ENCODE peak calls at places on chromosomes 2 and 18, in ten cellular contexts. One of them, this sample, is unnamed.

GRCh38 chr2:76274154-76274553 is 563.4 kb upstream of the GCFC2 start:
- DNase-seq in stimulated activated CD4-positive, alpha-beta T cell treated with anti-CD3 and anti-CD28 coated beads, Interleukin-15, amount 100 ng/mL, for 24 hours: no peak
- DNase-seq in CD8-positive, alpha-beta memory T cell: no peak
- DNase-seq in Daoy: no peak
- DNase-seq in astrocyte of the spinal cord: no peak
- DNase-seq in stimulated activated naive CD8-positive, alpha-beta T cell treated with anti-CD3 and anti-CD28 coated beads, Interleukin-15, Interleukin-2, amounts not matched to agents 100 U/mL and 50 U/mL, for 24 hours: no peak
- DNase-seq in T-helper 22 cell: no peak
- DNase-seq in colonic mucosa: no peak
- DNase-seq in GM03348: no peak
- DNase-seq in EL: no peak
- DNase-seq in this sample: no peak

GRCh38 chr2:12389354-12390045 is 327.2 kb upstream of the TRIB2 start:
- DNase-seq in stimulated activated CD4-positive, alpha-beta T cell treated with anti-CD3 and anti-CD28 coated beads, Interleukin-15, amount 100 ng/mL, for 24 hours: no peak
- DNase-seq in CD8-positive, alpha-beta memory T cell: no peak
- DNase-seq in Daoy: no peak
- DNase-seq in astrocyte of the spinal cord: no peak
- DNase-seq in stimulated activated naive CD8-positive, alpha-beta T cell treated with anti-CD3 and anti-CD28 coated beads, Interleukin-15, Interleukin-2, amounts not matched to agents 100 U/mL and 50 U/mL, for 24 hours: no peak
- DNase-seq in T-helper 22 cell: no peak
- DNase-seq in colonic mucosa: no peak
- DNase-seq in GM03348: peak
- DNase-seq in EL: peak
- DNase-seq in this sample: no peak

GRCh38 chr2:109124982-109125594 is 3.9 kb upstream of the SH3RF3 start:
- DNase-seq in stimulated activated CD4-positive, alpha-beta T cell treated with anti-CD3 and anti-CD28 coated beads, Interleukin-15, amount 100 ng/mL, for 24 hours: peak
- DNase-seq in CD8-positive, alpha-beta memory T cell: no peak
- DNase-seq in Daoy: peak
- DNase-seq in astrocyte of the spinal cord: no peak
- DNase-seq in stimulated activated naive CD8-positive, alpha-beta T cell treated with anti-CD3 and anti-CD28 coated beads, Interleukin-15, Interleukin-2, amounts not matched to agents 100 U/mL and 50 U/mL, for 24 hours: no peak
- DNase-seq in T-helper 22 cell: no peak
- DNase-seq in colonic mucosa: no peak
- DNase-seq in GM03348: no peak
- DNase-seq in EL: no peak
- DNase-seq in this sample: no peak

GRCh38 chr2:180033993-180034894 is 27.1 kb upstream of the CWC22 start:
- DNase-seq in stimulated activated CD4-positive, alpha-beta T cell treated with anti-CD3 and anti-CD28 coated beads, Interleukin-15, amount 100 ng/mL, for 24 hours: no peak
- DNase-seq in CD8-positive, alpha-beta memory T cell: no peak
- DNase-seq in Daoy: peak
- DNase-seq in astrocyte of the spinal cord: peak
- DNase-seq in stimulated activated naive CD8-positive, alpha-beta T cell treated with anti-CD3 and anti-CD28 coated beads, Interleukin-15, Interleukin-2, amounts not matched to agents 100 U/mL and 50 U/mL, for 24 hours: no peak
- DNase-seq in T-helper 22 cell: no peak
- DNase-seq in colonic mucosa: no peak
- DNase-seq in GM03348: no peak
- DNase-seq in EL: peak
- DNase-seq in this sample: no peak

GRCh38 chr2:239145106-239145505 is 255.7 kb downstream of the HDAC4 start:
- DNase-seq in stimulated activated CD4-positive, alpha-beta T cell treated with anti-CD3 and anti-CD28 coated beads, Interleukin-15, amount 100 ng/mL, for 24 hours: no peak
- DNase-seq in CD8-positive, alpha-beta memory T cell: no peak
- DNase-seq in Daoy: no peak
- DNase-seq in astrocyte of the spinal cord: no peak
- DNase-seq in stimulated activated naive CD8-positive, alpha-beta T cell treated with anti-CD3 and anti-CD28 coated beads, Interleukin-15, Interleukin-2, amounts not matched to agents 100 U/mL and 50 U/mL, for 24 hours: no peak
- DNase-seq in T-helper 22 cell: no peak
- DNase-seq in colonic mucosa: no peak
- DNase-seq in GM03348: no peak
- DNase-seq in EL: no peak
- DNase-seq in this sample: no peak

GRCh38 chr2:101442667-101443061 is 32.2 kb downstream of the RFX8 start:
- DNase-seq in stimulated activated CD4-positive, alpha-beta T cell treated with anti-CD3 and anti-CD28 coated beads, Interleukin-15, amount 100 ng/mL, for 24 hours: no peak
- DNase-seq in CD8-positive, alpha-beta memory T cell: no peak
- DNase-seq in Daoy: peak
- DNase-seq in astrocyte of the spinal cord: no peak
- DNase-seq in stimulated activated naive CD8-positive, alpha-beta T cell treated with anti-CD3 and anti-CD28 coated beads, Interleukin-15, Interleukin-2, amounts not matched to agents 100 U/mL and 50 U/mL, for 24 hours: no peak
- DNase-seq in T-helper 22 cell: no peak
- DNase-seq in colonic mucosa: no peak
- DNase-seq in GM03348: no peak
- DNase-seq in EL: peak
- DNase-seq in this sample: no peak

GRCh38 chr2:175630319-175631246 is 371.5 kb downstream of the LNPK start:
- DNase-seq in stimulated activated CD4-positive, alpha-beta T cell treated with anti-CD3 and anti-CD28 coated beads, Interleukin-15, amount 100 ng/mL, for 24 hours: no peak
- DNase-seq in CD8-positive, alpha-beta memory T cell: no peak
- DNase-seq in Daoy: peak
- DNase-seq in astrocyte of the spinal cord: no peak
- DNase-seq in stimulated activated naive CD8-positive, alpha-beta T cell treated with anti-CD3 and anti-CD28 coated beads, Interleukin-15, Interleukin-2, amounts not matched to agents 100 U/mL and 50 U/mL, for 24 hours: no peak
- DNase-seq in T-helper 22 cell: no peak
- DNase-seq in colonic mucosa: peak
- DNase-seq in GM03348: no peak
- DNase-seq in EL: no peak
- DNase-seq in this sample: no peak

GRCh38 chr18:79092869-79093268 is 23.7 kb downstream of the ATP9B start:
- DNase-seq in stimulated activated CD4-positive, alpha-beta T cell treated with anti-CD3 and anti-CD28 coated beads, Interleukin-15, amount 100 ng/mL, for 24 hours: no peak
- DNase-seq in CD8-positive, alpha-beta memory T cell: no peak
- DNase-seq in Daoy: no peak
- DNase-seq in astrocyte of the spinal cord: peak
- DNase-seq in stimulated activated naive CD8-positive, alpha-beta T cell treated with anti-CD3 and anti-CD28 coated beads, Interleukin-15, Interleukin-2, amounts not matched to agents 100 U/mL and 50 U/mL, for 24 hours: no peak
- DNase-seq in T-helper 22 cell: no peak
- DNase-seq in colonic mucosa: no peak
- DNase-seq in GM03348: no peak
- DNase-seq in EL: peak
- DNase-seq in this sample: no peak

GRCh38 chr2:21928292-21928691 is 804.5 kb downstream of the TDRD15 start:
- DNase-seq in stimulated activated CD4-positive, alpha-beta T cell treated with anti-CD3 and anti-CD28 coated beads, Interleukin-15, amount 100 ng/mL, for 24 hours: no peak
- DNase-seq in CD8-positive, alpha-beta memory T cell: no peak
- DNase-seq in Daoy: no peak
- DNase-seq in astrocyte of the spinal cord: no peak
- DNase-seq in stimulated activated naive CD8-positive, alpha-beta T cell treated with anti-CD3 and anti-CD28 coated beads, Interleukin-15, Interleukin-2, amounts not matched to agents 100 U/mL and 50 U/mL, for 24 hours: no peak
- DNase-seq in T-helper 22 cell: no peak
- DNase-seq in colonic mucosa: no peak
- DNase-seq in GM03348: no peak
- DNase-seq in EL: no peak
- DNase-seq in this sample: no peak

GRCh38 chr2:241739651-241740050 is 5.2 kb downstream of the D2HGDH start:
- DNase-seq in stimulated activated CD4-positive, alpha-beta T cell treated with anti-CD3 and anti-CD28 coated beads, Interleukin-15, amount 100 ng/mL, for 24 hours: peak
- DNase-seq in CD8-positive, alpha-beta memory T cell: no peak
- DNase-seq in Daoy: peak
- DNase-seq in astrocyte of the spinal cord: peak
- DNase-seq in stimulated activated naive CD8-positive, alpha-beta T cell treated with anti-CD3 and anti-CD28 coated beads, Interleukin-15, Interleukin-2, amounts not matched to agents 100 U/mL and 50 U/mL, for 24 hours: peak
- DNase-seq in T-helper 22 cell: no peak
- DNase-seq in colonic mucosa: no peak
- DNase-seq in GM03348: no peak
- DNase-seq in EL: peak
- DNase-seq in this sample: no peak

GRCh38 chr2:236671820-236672520 is 102.3 kb downstream of the ACKR3 start:
- DNase-seq in stimulated activated CD4-positive, alpha-beta T cell treated with anti-CD3 and anti-CD28 coated beads, Interleukin-15, amount 100 ng/mL, for 24 hours: no peak
- DNase-seq in CD8-positive, alpha-beta memory T cell: no peak
- DNase-seq in Daoy: no peak
- DNase-seq in astrocyte of the spinal cord: no peak
- DNase-seq in stimulated activated naive CD8-positive, alpha-beta T cell treated with anti-CD3 and anti-CD28 coated beads, Interleukin-15, Interleukin-2, amounts not matched to agents 100 U/mL and 50 U/mL, for 24 hours: no peak
- DNase-seq in T-helper 22 cell: no peak
- DNase-seq in colonic mucosa: peak
- DNase-seq in GM03348: no peak
- DNase-seq in EL: no peak
- DNase-seq in this sample: no peak

GRCh38 chr2:237453671-237454070 is 33.4 kb upstream of the MLPH start:
- DNase-seq in stimulated activated CD4-positive, alpha-beta T cell treated with anti-CD3 and anti-CD28 coated beads, Interleukin-15, amount 100 ng/mL, for 24 hours: no peak
- DNase-seq in CD8-positive, alpha-beta memory T cell: no peak
- DNase-seq in Daoy: no peak
- DNase-seq in astrocyte of the spinal cord: no peak
- DNase-seq in stimulated activated naive CD8-positive, alpha-beta T cell treated with anti-CD3 and anti-CD28 coated beads, Interleukin-15, Interleukin-2, amounts not matched to agents 100 U/mL and 50 U/mL, for 24 hours: no peak
- DNase-seq in T-helper 22 cell: no peak
- DNase-seq in colonic mucosa: no peak
- DNase-seq in GM03348: no peak
- DNase-seq in EL: no peak
- DNase-seq in this sample: no peak

GRCh38 chr2:109647636-109648035 is 33.5 kb downstream of the SOWAHC start:
- DNase-seq in stimulated activated CD4-positive, alpha-beta T cell treated with anti-CD3 and anti-CD28 coated beads, Interleukin-15, amount 100 ng/mL, for 24 hours: no peak
- DNase-seq in CD8-positive, alpha-beta memory T cell: no peak
- DNase-seq in Daoy: peak
- DNase-seq in astrocyte of the spinal cord: peak
- DNase-seq in stimulated activated naive CD8-positive, alpha-beta T cell treated with anti-CD3 and anti-CD28 coated beads, Interleukin-15, Interleukin-2, amounts not matched to agents 100 U/mL and 50 U/mL, for 24 hours: no peak
- DNase-seq in T-helper 22 cell: no peak
- DNase-seq in colonic mucosa: no peak
- DNase-seq in GM03348: peak
- DNase-seq in EL: peak
- DNase-seq in this sample: no peak

GRCh38 chr2:207784898-207785297 is 15.2 kb upstream of the FZD5 start:
- DNase-seq in stimulated activated CD4-positive, alpha-beta T cell treated with anti-CD3 and anti-CD28 coated beads, Interleukin-15, amount 100 ng/mL, for 24 hours: no peak
- DNase-seq in CD8-positive, alpha-beta memory T cell: no peak
- DNase-seq in Daoy: no peak
- DNase-seq in astrocyte of the spinal cord: no peak
- DNase-seq in stimulated activated naive CD8-positive, alpha-beta T cell treated with anti-CD3 and anti-CD28 coated beads, Interleukin-15, Interleukin-2, amounts not matched to agents 100 U/mL and 50 U/mL, for 24 hours: no peak
- DNase-seq in T-helper 22 cell: no peak
- DNase-seq in colonic mucosa: peak
- DNase-seq in GM03348: no peak
- DNase-seq in EL: no peak
- DNase-seq in this sample: no peak

GRCh38 chr2:126482582-126483464 is 173.1 kb upstream of the GYPC start:
- DNase-seq in stimulated activated CD4-positive, alpha-beta T cell treated with anti-CD3 and anti-CD28 coated beads, Interleukin-15, amount 100 ng/mL, for 24 hours: peak
- DNase-seq in CD8-positive, alpha-beta memory T cell: no peak
- DNase-seq in Daoy: no peak
- DNase-seq in astrocyte of the spinal cord: no peak
- DNase-seq in stimulated activated naive CD8-positive, alpha-beta T cell treated with anti-CD3 and anti-CD28 coated beads, Interleukin-15, Interleukin-2, amounts not matched to agents 100 U/mL and 50 U/mL, for 24 hours: peak
- DNase-seq in T-helper 22 cell: no peak
- DNase-seq in colonic mucosa: no peak
- DNase-seq in GM03348: no peak
- DNase-seq in EL: no peak
- DNase-seq in this sample: no peak

GRCh38 chr2:207995887-207996286 is 29.4 kb downstream of the PLEKHM3 start:
- DNase-seq in stimulated activated CD4-positive, alpha-beta T cell treated with anti-CD3 and anti-CD28 coated beads, Interleukin-15, amount 100 ng/mL, for 24 hours: no peak
- DNase-seq in CD8-positive, alpha-beta memory T cell: no peak
- DNase-seq in Daoy: no peak
- DNase-seq in astrocyte of the spinal cord: peak
- DNase-seq in stimulated activated naive CD8-positive, alpha-beta T cell treated with anti-CD3 and anti-CD28 coated beads, Interleukin-15, Interleukin-2, amounts not matched to agents 100 U/mL and 50 U/mL, for 24 hours: no peak
- DNase-seq in T-helper 22 cell: no peak
- DNase-seq in colonic mucosa: no peak
- DNase-seq in GM03348: no peak
- DNase-seq in EL: peak
- DNase-seq in this sample: no peak

GRCh38 chr18:76968073-76968472 is 145.7 kb downstream of the ZNF236 start:
- DNase-seq in stimulated activated CD4-positive, alpha-beta T cell treated with anti-CD3 and anti-CD28 coated beads, Interleukin-15, amount 100 ng/mL, for 24 hours: no peak
- DNase-seq in CD8-positive, alpha-beta memory T cell: no peak
- DNase-seq in Daoy: no peak
- DNase-seq in astrocyte of the spinal cord: no peak
- DNase-seq in stimulated activated naive CD8-positive, alpha-beta T cell treated with anti-CD3 and anti-CD28 coated beads, Interleukin-15, Interleukin-2, amounts not matched to agents 100 U/mL and 50 U/mL, for 24 hours: no peak
- DNase-seq in T-helper 22 cell: no peak
- DNase-seq in colonic mucosa: no peak
- DNase-seq in GM03348: no peak
- DNase-seq in EL: no peak
- DNase-seq in this sample: no peak

GRCh38 chr18:32930695-32931301 is 158.0 kb upstream of the KLHL14 start:
- DNase-seq in stimulated activated CD4-positive, alpha-beta T cell treated with anti-CD3 and anti-CD28 coated beads, Interleukin-15, amount 100 ng/mL, for 24 hours: no peak
- DNase-seq in CD8-positive, alpha-beta memory T cell: no peak
- DNase-seq in Daoy: peak
- DNase-seq in astrocyte of the spinal cord: peak
- DNase-seq in stimulated activated naive CD8-positive, alpha-beta T cell treated with anti-CD3 and anti-CD28 coated beads, Interleukin-15, Interleukin-2, amounts not matched to agents 100 U/mL and 50 U/mL, for 24 hours: no peak
- DNase-seq in T-helper 22 cell: no peak
- DNase-seq in colonic mucosa: no peak
- DNase-seq in GM03348: peak
- DNase-seq in EL: no peak
- DNase-seq in this sample: peak

GRCh38 chr2:68946117-68946516 is 6.6 kb downstream of the GKN2 start:
- DNase-seq in stimulated activated CD4-positive, alpha-beta T cell treated with anti-CD3 and anti-CD28 coated beads, Interleukin-15, amount 100 ng/mL, for 24 hours: no peak
- DNase-seq in CD8-positive, alpha-beta memory T cell: no peak
- DNase-seq in Daoy: no peak
- DNase-seq in astrocyte of the spinal cord: no peak
- DNase-seq in stimulated activated naive CD8-positive, alpha-beta T cell treated with anti-CD3 and anti-CD28 coated beads, Interleukin-15, Interleukin-2, amounts not matched to agents 100 U/mL and 50 U/mL, for 24 hours: no peak
- DNase-seq in T-helper 22 cell: no peak
- DNase-seq in colonic mucosa: no peak
- DNase-seq in GM03348: no peak
- DNase-seq in EL: no peak
- DNase-seq in this sample: no peak

GRCh38 chr2:241226723-241227634 is 38.5 kb downstream of the ANO7 start:
- DNase-seq in stimulated activated CD4-positive, alpha-beta T cell treated with anti-CD3 and anti-CD28 coated beads, Interleukin-15, amount 100 ng/mL, for 24 hours: no peak
- DNase-seq in CD8-positive, alpha-beta memory T cell: no peak
- DNase-seq in Daoy: no peak
- DNase-seq in astrocyte of the spinal cord: no peak
- DNase-seq in stimulated activated naive CD8-positive, alpha-beta T cell treated with anti-CD3 and anti-CD28 coated beads, Interleukin-15, Interleukin-2, amounts not matched to agents 100 U/mL and 50 U/mL, for 24 hours: no peak
- DNase-seq in T-helper 22 cell: no peak
- DNase-seq in colonic mucosa: no peak
- DNase-seq in GM03348: no peak
- DNase-seq in EL: no peak
- DNase-seq in this sample: no peak

GRCh38 chr2:155525194-155525593 is 807.3 kb downstream of the NR4A2 start:
- DNase-seq in stimulated activated CD4-positive, alpha-beta T cell treated with anti-CD3 and anti-CD28 coated beads, Interleukin-15, amount 100 ng/mL, for 24 hours: no peak
- DNase-seq in CD8-positive, alpha-beta memory T cell: no peak
- DNase-seq in Daoy: no peak
- DNase-seq in astrocyte of the spinal cord: no peak
- DNase-seq in stimulated activated naive CD8-positive, alpha-beta T cell treated with anti-CD3 and anti-CD28 coated beads, Interleukin-15, Interleukin-2, amounts not matched to agents 100 U/mL and 50 U/mL, for 24 hours: no peak
- DNase-seq in T-helper 22 cell: no peak
- DNase-seq in colonic mucosa: no peak
- DNase-seq in GM03348: no peak
- DNase-seq in EL: no peak
- DNase-seq in this sample: no peak

GRCh38 chr2:125471963-125472362 is 1184.0 kb upstream of the GYPC start:
- DNase-seq in stimulated activated CD4-positive, alpha-beta T cell treated with anti-CD3 and anti-CD28 coated beads, Interleukin-15, amount 100 ng/mL, for 24 hours: no peak
- DNase-seq in CD8-positive, alpha-beta memory T cell: no peak
- DNase-seq in Daoy: no peak
- DNase-seq in astrocyte of the spinal cord: no peak
- DNase-seq in stimulated activated naive CD8-positive, alpha-beta T cell treated with anti-CD3 and anti-CD28 coated beads, Interleukin-15, Interleukin-2, amounts not matched to agents 100 U/mL and 50 U/mL, for 24 hours: no peak
- DNase-seq in T-helper 22 cell: no peak
- DNase-seq in colonic mucosa: no peak
- DNase-seq in GM03348: peak
- DNase-seq in EL: no peak
- DNase-seq in this sample: no peak

GRCh38 chr2:27728081-27728858 is 43.2 kb upstream of the MRPL33 start:
- DNase-seq in stimulated activated CD4-positive, alpha-beta T cell treated with anti-CD3 and anti-CD28 coated beads, Interleukin-15, amount 100 ng/mL, for 24 hours: no peak
- DNase-seq in CD8-positive, alpha-beta memory T cell: no peak
- DNase-seq in Daoy: no peak
- DNase-seq in astrocyte of the spinal cord: no peak
- DNase-seq in stimulated activated naive CD8-positive, alpha-beta T cell treated with anti-CD3 and anti-CD28 coated beads, Interleukin-15, Interleukin-2, amounts not matched to agents 100 U/mL and 50 U/mL, for 24 hours: no peak
- DNase-seq in T-helper 22 cell: no peak
- DNase-seq in colonic mucosa: no peak
- DNase-seq in GM03348: no peak
- DNase-seq in EL: no peak
- DNase-seq in this sample: no peak

GRCh38 chr2:127852388-127852787 is 5.6 kb downstream of the POLR2D start:
- DNase-seq in stimulated activated CD4-positive, alpha-beta T cell treated with anti-CD3 and anti-CD28 coated beads, Interleukin-15, amount 100 ng/mL, for 24 hours: no peak
- DNase-seq in CD8-positive, alpha-beta memory T cell: no peak
- DNase-seq in Daoy: no peak
- DNase-seq in astrocyte of the spinal cord: no peak
- DNase-seq in stimulated activated naive CD8-positive, alpha-beta T cell treated with anti-CD3 and anti-CD28 coated beads, Interleukin-15, Interleukin-2, amounts not matched to agents 100 U/mL and 50 U/mL, for 24 hours: no peak
- DNase-seq in T-helper 22 cell: no peak
- DNase-seq in colonic mucosa: no peak
- DNase-seq in GM03348: no peak
- DNase-seq in EL: no peak
- DNase-seq in this sample: no peak

GRCh38 chr2:2613279-2614199 is 282.5 kb upstream of the MYT1L start:
- DNase-seq in stimulated activated CD4-positive, alpha-beta T cell treated with anti-CD3 and anti-CD28 coated beads, Interleukin-15, amount 100 ng/mL, for 24 hours: peak
- DNase-seq in CD8-positive, alpha-beta memory T cell: peak
- DNase-seq in Daoy: peak
- DNase-seq in astrocyte of the spinal cord: peak
- DNase-seq in stimulated activated naive CD8-positive, alpha-beta T cell treated with anti-CD3 and anti-CD28 coated beads, Interleukin-15, Interleukin-2, amounts not matched to agents 100 U/mL and 50 U/mL, for 24 hours: peak
- DNase-seq in T-helper 22 cell: peak
- DNase-seq in colonic mucosa: peak
- DNase-seq in GM03348: peak
- DNase-seq in EL: no peak
- DNase-seq in this sample: peak

GRCh38 chr2:239379641-239380170 is 21.1 kb downstream of the HDAC4 start:
- DNase-seq in stimulated activated CD4-positive, alpha-beta T cell treated with anti-CD3 and anti-CD28 coated beads, Interleukin-15, amount 100 ng/mL, for 24 hours: no peak
- DNase-seq in CD8-positive, alpha-beta memory T cell: no peak
- DNase-seq in Daoy: no peak
- DNase-seq in astrocyte of the spinal cord: no peak
- DNase-seq in stimulated activated naive CD8-positive, alpha-beta T cell treated with anti-CD3 and anti-CD28 coated beads, Interleukin-15, Interleukin-2, amounts not matched to agents 100 U/mL and 50 U/mL, for 24 hours: no peak
- DNase-seq in T-helper 22 cell: no peak
- DNase-seq in colonic mucosa: no peak
- DNase-seq in GM03348: no peak
- DNase-seq in EL: no peak
- DNase-seq in this sample: no peak

GRCh38 chr18:48711651-48712486 is 173.0 kb downstream of the CTIF start:
- DNase-seq in stimulated activated CD4-positive, alpha-beta T cell treated with anti-CD3 and anti-CD28 coated beads, Interleukin-15, amount 100 ng/mL, for 24 hours: peak
- DNase-seq in CD8-positive, alpha-beta memory T cell: no peak
- DNase-seq in Daoy: peak
- DNase-seq in astrocyte of the spinal cord: peak
- DNase-seq in stimulated activated naive CD8-positive, alpha-beta T cell treated with anti-CD3 and anti-CD28 coated beads, Interleukin-15, Interleukin-2, amounts not matched to agents 100 U/mL and 50 U/mL, for 24 hours: peak
- DNase-seq in T-helper 22 cell: no peak
- DNase-seq in colonic mucosa: peak
- DNase-seq in GM03348: peak
- DNase-seq in EL: peak
- DNase-seq in this sample: peak

GRCh38 chr2:70354264-70354949 is 52.5 kb upstream of the FAM136A start:
- DNase-seq in stimulated activated CD4-positive, alpha-beta T cell treated with anti-CD3 and anti-CD28 coated beads, Interleukin-15, amount 100 ng/mL, for 24 hours: no peak
- DNase-seq in CD8-positive, alpha-beta memory T cell: no peak
- DNase-seq in Daoy: no peak
- DNase-seq in astrocyte of the spinal cord: no peak
- DNase-seq in stimulated activated naive CD8-positive, alpha-beta T cell treated with anti-CD3 and anti-CD28 coated beads, Interleukin-15, Interleukin-2, amounts not matched to agents 100 U/mL and 50 U/mL, for 24 hours: no peak
- DNase-seq in T-helper 22 cell: no peak
- DNase-seq in colonic mucosa: no peak
- DNase-seq in GM03348: peak
- DNase-seq in EL: peak
- DNase-seq in this sample: no peak

This sample was measured in endothelial cell of umbilical vein.